ENCODE peak calls at places on chromosomes 5 and 9, in six cellular contexts. Z is IMR-90, S is H1, B is H9, D is mesenchymal stem cell, V is trophoblast cell. N is an unnamed sample.

GRCh38 chr9:70110194-70111041 is 66.8 kb downstream of the MAMDC2 start:
- DNase-seq in Z (peak; percentile 83), S (no peak), B (no peak), D (peak; percentile 38), V (no peak), N (no peak)

GRCh38 chr9:107883496-107884120 is 394.0 kb upstream of the KLF4 start:
- DNase-seq in Z (no peak), S (no peak), B (no peak), D (peak; percentile 24), V (no peak), N (no peak)

GRCh38 chr9:134644715-134645606 is 3.4 kb downstream of the COL5A1 start:
- DNase-seq in Z (peak; percentile 99), S (no peak), B (no peak), D (peak; percentile 95), V (no peak), N (no peak)

GRCh38 chr5:137185193-137185592 is 313.9 kb downstream of the SPOCK1 start:
- DNase-seq in Z (no peak), S (no peak), B (no peak), D (no peak), V (no peak), N (no peak)

GRCh38 chr5:27855491-27855890 is 817.1 kb upstream of the CDH9 start:
- DNase-seq in Z (no peak), S (no peak), B (no peak), D (no peak), V (no peak), N (no peak)

GRCh38 chr9:93118863-93119702 is 15.0 kb downstream of the NINJ1 start:
- DNase-seq in Z (no peak), S (no peak), B (no peak), D (no peak), V (no peak), N (no peak)

GRCh38 chr5:57216714-57217113 is 42.9 kb downstream of the GPBP1 start:
- DNase-seq in Z (peak; percentile 82), S (no peak), B (no peak), D (peak; percentile 51), V (no peak), N (no peak)

GRCh38 chr5:31036407-31036806 is 157.1 kb upstream of the CDH6 start:
- DNase-seq in Z (peak; percentile 84), S (no peak), B (no peak), D (no peak), V (no peak), N (no peak)

GRCh38 chr5:145479862-145480261 is 355.3 kb downstream of the PRELID2 start:
- DNase-seq in Z (peak; percentile 56), S (no peak), B (no peak), D (peak; percentile 49), V (no peak), N (no peak)

GRCh38 chr9:133440884-133441283 is 18.7 kb downstream of the ADAMTS13 start:
- DNase-seq in Z (no peak), S (no peak), B (no peak), D (no peak), V (no peak), N (no peak)

DNA sequence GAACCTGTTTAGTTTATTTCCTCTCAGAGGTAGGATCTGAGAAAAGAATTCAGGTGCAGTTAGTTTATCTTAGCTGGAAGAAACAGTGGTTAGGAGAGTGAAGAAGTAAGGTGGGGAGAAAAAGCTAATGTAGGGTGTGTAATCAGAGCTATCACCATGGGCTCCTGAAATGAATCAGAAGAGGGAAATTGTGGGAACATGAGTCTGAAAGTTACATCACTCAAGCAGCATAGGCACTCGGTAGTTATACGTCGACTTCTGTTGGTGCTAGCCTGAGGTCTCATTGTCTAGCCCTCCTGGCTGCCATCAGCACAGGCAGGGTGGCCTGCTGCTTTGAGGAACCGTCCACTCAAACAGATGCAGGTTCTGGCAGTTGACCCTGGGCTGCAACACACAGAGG is 56.7 kb upstream of the NPR3 start:
- DNase-seq in Z (no peak), S (no peak), B (no peak), D (no peak), V (no peak), N (no peak)
- H4K91ac ChIP-seq in Z (no peak overlapping the region), S (no peak overlapping the region), B (no peak overlapping the region), D (no peak overlapping the region), V (no peak overlapping the region), N (no peak overlapping the region)

GRCh38 chr5:132270706-132271105 is 13.2 kb downstream of the PDLIM4 start:
- DNase-seq in Z (no peak), S (no peak), B (peak; percentile 30), D (no peak), V (no peak), N (no peak)
- H4K91ac ChIP-seq in Z (no peak overlapping the region), S (no peak overlapping the region), B (no peak overlapping the region), D (no peak overlapping the region), V (no peak overlapping the region), N (no peak overlapping the region)

DNA sequence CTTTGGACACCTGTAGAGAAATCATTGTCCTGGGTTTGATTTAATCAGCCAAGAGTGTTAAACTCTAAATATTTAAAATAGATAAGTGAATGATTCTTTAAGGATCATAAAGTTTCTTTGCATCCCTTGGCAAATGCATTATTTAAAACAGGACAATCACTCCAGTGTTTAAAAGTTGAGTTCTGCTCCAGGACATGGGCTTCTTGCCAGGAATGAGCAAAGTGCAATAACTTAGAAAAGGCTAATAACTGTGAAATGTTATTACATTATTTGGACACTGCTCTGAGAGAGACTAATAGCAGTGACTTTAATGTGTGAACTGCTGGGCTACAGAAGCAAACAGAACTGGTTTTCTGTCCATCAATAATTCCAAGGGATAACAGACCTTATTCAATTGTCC is 283.3 kb downstream of the GABRB2 start:
- DNase-seq in Z (no peak), S (no peak), B (no peak), D (no peak), V (no peak), N (no peak)
- H4K91ac ChIP-seq in Z (no peak overlapping the region), S (no peak overlapping the region), B (no peak overlapping the region), D (no peak overlapping the region), V (no peak overlapping the region), N (no peak overlapping the region)

GRCh38 chr9:13487498-13487897 is 208.0 kb upstream of the MPDZ start:
- DNase-seq in Z (no peak), S (no peak), B (no peak), D (no peak), V (no peak), N (no peak)

GRCh38 chr9:13491493-13492424 is 212.3 kb upstream of the MPDZ start:
- DNase-seq in Z (no peak), S (peak; percentile 64), B (peak; percentile 76), D (no peak), V (peak; percentile 78), N (no peak)

GRCh38 chr9:13493697-13494096 is 214.2 kb upstream of the MPDZ start:
- DNase-seq in Z (no peak), S (no peak), B (no peak), D (no peak), V (no peak), N (no peak)

GRCh38 chr9:13487936-13488335 is 208.4 kb upstream of the MPDZ start:
- DNase-seq in Z (no peak), S (no peak), B (no peak), D (no peak), V (no peak), N (no peak)

GRCh38 chr9:13491138-13491492 is 211.6 kb upstream of the MPDZ start:
- DNase-seq in Z (no peak), S (no peak), B (no peak), D (no peak), V (no peak), N (no peak)
- H4K91ac ChIP-seq in Z (no peak overlapping the region), S (no peak overlapping the region), B (no peak overlapping the region), D (no peak overlapping the region), V (no peak overlapping the region), N (no peak overlapping the region)

DNA sequence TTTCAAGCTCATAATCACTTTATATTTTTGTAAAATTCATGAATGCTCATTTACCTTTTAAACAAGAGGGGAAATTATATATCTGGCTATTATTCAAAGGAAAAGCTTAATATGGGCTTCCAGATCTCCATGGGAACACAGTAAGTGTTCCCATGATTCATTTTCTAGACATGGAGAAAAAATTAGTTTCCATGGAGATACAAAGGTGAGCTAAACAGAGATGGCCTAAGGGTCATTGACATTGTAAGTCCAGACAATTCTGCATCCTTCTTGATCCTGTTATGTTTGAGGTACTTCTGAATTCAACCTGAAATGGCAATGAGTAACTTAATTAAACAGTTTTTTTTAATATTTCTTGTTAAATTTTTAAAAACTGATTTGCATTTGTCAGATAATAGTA is 341.4 kb upstream of the PRR16 start:
- DNase-seq in Z (no peak), S (no peak), B (no peak), D (no peak), V (peak; percentile 19), N (no peak)
- H4K91ac ChIP-seq in Z (no peak overlapping the region), S (no peak overlapping the region), B (no peak overlapping the region), D (no peak overlapping the region), V (no peak overlapping the region), N (no peak overlapping the region)

GRCh38 chr9:33290247-33290993 is at the start of gene NFX1:
- DNase-seq in Z (peak; percentile 99), S (peak; percentile 85), B (peak; percentile 98), D (peak; percentile 99), V (peak; percentile 99), N (peak; percentile 95)

GRCh38 chr9:33288235-33288634 is 2.1 kb upstream of the NFX1 start:
- DNase-seq in Z (no peak), S (no peak), B (no peak), D (no peak), V (no peak), N (no peak)

GRCh38 chr9:33288828-33289483 is 1.4 kb upstream of the NFX1 start:
- DNase-seq in Z (no peak), S (no peak), B (no peak), D (no peak), V (no peak), N (no peak)

GRCh38 chr9:33289936-33290246 is 425 bp upstream of the NFX1 start:
- DNase-seq in Z (no peak), S (no peak), B (no peak), D (no peak), V (no peak), N (no peak)

DNA sequence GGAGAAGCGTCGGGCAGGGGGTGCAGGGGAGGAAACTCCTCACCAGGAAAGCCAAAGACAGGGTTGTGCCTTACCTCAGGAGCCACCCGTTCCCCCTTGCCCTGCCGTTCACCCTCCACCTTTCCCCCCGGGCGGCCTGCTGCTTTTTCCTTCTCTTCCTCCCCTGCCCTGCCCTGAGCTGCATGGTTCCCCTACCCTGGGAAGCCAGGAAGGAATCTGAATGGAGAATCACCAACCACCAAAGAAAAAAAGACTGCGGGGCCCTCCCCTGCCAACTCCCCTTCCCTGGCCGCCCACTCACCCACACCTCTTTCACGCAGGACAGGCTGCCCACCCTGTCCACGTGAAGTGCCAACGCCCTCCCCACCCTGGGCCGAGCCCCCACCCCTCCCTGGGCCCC is 815 bp upstream of the NFX1 start:
- DNase-seq in Z (no peak), S (no peak), B (peak; percentile 25), D (no peak), V (no peak), N (no peak)
- H4K91ac ChIP-seq in Z (peak overlapping the region; percentile 55), S (no peak overlapping the region), B (no peak overlapping the region), D (peak overlapping the region; percentile 70), V (peak overlapping the region; percentile 81), N (no peak overlapping the region)

DNA sequence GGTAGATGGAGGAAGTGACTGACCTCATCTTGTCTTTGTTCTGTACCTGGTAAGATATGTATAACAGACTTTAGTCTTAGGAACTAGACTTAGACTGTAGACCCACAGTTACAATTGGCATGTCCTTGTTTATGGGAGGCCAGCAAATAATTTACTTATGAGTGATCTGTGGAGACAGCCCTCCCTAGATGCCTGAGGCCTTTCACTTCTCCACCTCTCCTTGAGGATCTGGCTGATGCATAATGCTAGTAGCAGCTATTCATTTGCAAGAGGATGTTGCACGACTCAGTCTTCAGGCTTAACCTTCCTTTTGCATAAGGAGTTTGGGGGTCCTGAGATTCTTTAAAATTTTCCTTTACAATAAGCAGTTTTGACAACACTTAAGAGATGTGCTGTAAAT is 100.7 kb downstream of the YTHDC2 start:
- DNase-seq in Z (peak; percentile 35), S (no peak), B (no peak), D (peak; percentile 22), V (no peak), N (no peak)
- H4K91ac ChIP-seq in Z (no peak overlapping the region), S (no peak overlapping the region), B (no peak overlapping the region), D (no peak overlapping the region), V (no peak overlapping the region), N (no peak overlapping the region)

GRCh38 chr5:172821340-172821985 is 12.6 kb upstream of the ERGIC1 start:
- DNase-seq in Z (peak; percentile 68), S (no peak), B (no peak), D (no peak), V (no peak), N (no peak)
- H4K91ac ChIP-seq in Z (no peak overlapping the region), S (no peak overlapping the region), B (no peak overlapping the region), D (no peak overlapping the region), V (no peak overlapping the region), N (no peak overlapping the region)

N was measured in neuronal stem cell.